ENCODE peak calls at places on chromosomes 12 and 14, in seven cellular contexts. One of them, this sample, is unnamed.

GRCh38 chr14:103512701-103513611 is 9.7 kb downstream of the CKB start:
- DNase-seq in HS-5: no peak
- DNase-seq in activated CD4-positive, alpha-beta T cell treated with anti-CD3 and anti-CD28 coated beads, Interleukin-2, amount 50 U/mL, for 4 hours: no peak
- DNase-seq in ELR: no peak
- DNase-seq in nucleus accumbens: peak
- DNase-seq in endodermal cell: peak
- DNase-seq in endothelial cell: no peak
- DNase-seq in this sample: no peak

GRCh38 chr14:46651526-46652144 is at the start of gene RPL10L:
- DNase-seq in nucleus accumbens: no peak
- DNase-seq in endodermal cell: peak
- DNase-seq in endothelial cell: no peak
- DNase-seq in HS-5: no peak
- DNase-seq in activated CD4-positive, alpha-beta T cell treated with anti-CD3 and anti-CD28 coated beads, Interleukin-2, amount 50 U/mL, for 4 hours: no peak
- DNase-seq in ELR: no peak
- DNase-seq in this sample: peak

GRCh38 chr14:94612174-94612573 is at the start of gene SERPINA3:
- DNase-seq in endodermal cell: no peak
- DNase-seq in nucleus accumbens: no peak
- DNase-seq in HS-5: no peak
- DNase-seq in endothelial cell: no peak
- DNase-seq in activated CD4-positive, alpha-beta T cell treated with anti-CD3 and anti-CD28 coated beads, Interleukin-2, amount 50 U/mL, for 4 hours: no peak
- DNase-seq in ELR: no peak
- DNase-seq in this sample: no peak

GRCh38 chr14:64421166-64421565 is 33.0 kb downstream of the MTHFD1 start:
- DNase-seq in endodermal cell: no peak
- DNase-seq in nucleus accumbens: peak
- DNase-seq in endothelial cell: no peak
- DNase-seq in ELR: peak
- DNase-seq in HS-5: no peak
- DNase-seq in activated CD4-positive, alpha-beta T cell treated with anti-CD3 and anti-CD28 coated beads, Interleukin-2, amount 50 U/mL, for 4 hours: no peak
- DNase-seq in this sample: no peak

GRCh38 chr14:100826371-100827139 is 637 bp downstream of the MEG3 start:
- DNase-seq in nucleus accumbens: no peak
- DNase-seq in ELR: peak
- DNase-seq in endothelial cell: no peak
- DNase-seq in HS-5: no peak
- DNase-seq in activated CD4-positive, alpha-beta T cell treated with anti-CD3 and anti-CD28 coated beads, Interleukin-2, amount 50 U/mL, for 4 hours: no peak
- DNase-seq in endodermal cell: no peak
- DNase-seq in this sample: no peak

GRCh38 chr14:91375748-91376452 is 41.7 kb downstream of the CCDC88C start:
- DNase-seq in ELR: no peak
- DNase-seq in endodermal cell: no peak
- DNase-seq in endothelial cell: no peak
- DNase-seq in nucleus accumbens: no peak
- DNase-seq in activated CD4-positive, alpha-beta T cell treated with anti-CD3 and anti-CD28 coated beads, Interleukin-2, amount 50 U/mL, for 4 hours: no peak
- DNase-seq in HS-5: no peak
- DNase-seq in this sample: no peak

GRCh38 chr12:94225506-94225905 is 77.1 kb downstream of the PLXNC1 start:
- DNase-seq in endothelial cell: no peak
- DNase-seq in endodermal cell: no peak
- DNase-seq in HS-5: no peak
- DNase-seq in nucleus accumbens: no peak
- DNase-seq in ELR: no peak
- DNase-seq in activated CD4-positive, alpha-beta T cell treated with anti-CD3 and anti-CD28 coated beads, Interleukin-2, amount 50 U/mL, for 4 hours: no peak
- DNase-seq in this sample: no peak

GRCh38 chr12:98606367-98606985 is 13.0 kb downstream of the SLC25A3 start:
- DNase-seq in endodermal cell: no peak
- DNase-seq in ELR: peak
- DNase-seq in HS-5: no peak
- DNase-seq in nucleus accumbens: no peak
- DNase-seq in activated CD4-positive, alpha-beta T cell treated with anti-CD3 and anti-CD28 coated beads, Interleukin-2, amount 50 U/mL, for 4 hours: no peak
- DNase-seq in endothelial cell: no peak
- DNase-seq in this sample: no peak

GRCh38 chr14:103846569-103847438 is 571 bp downstream of the PPP1R13B start:
- DNase-seq in endothelial cell: peak
- DNase-seq in ELR: peak
- DNase-seq in nucleus accumbens: no peak
- DNase-seq in endodermal cell: peak
- DNase-seq in activated CD4-positive, alpha-beta T cell treated with anti-CD3 and anti-CD28 coated beads, Interleukin-2, amount 50 U/mL, for 4 hours: no peak
- DNase-seq in HS-5: no peak
- DNase-seq in this sample: peak

GRCh38 chr12:75190846-75191245 is 18.8 kb downstream of the KCNC2 start:
- DNase-seq in ELR: peak
- DNase-seq in activated CD4-positive, alpha-beta T cell treated with anti-CD3 and anti-CD28 coated beads, Interleukin-2, amount 50 U/mL, for 4 hours: no peak
- DNase-seq in nucleus accumbens: no peak
- DNase-seq in HS-5: no peak
- DNase-seq in endodermal cell: no peak
- DNase-seq in endothelial cell: no peak
- DNase-seq in this sample: no peak

GRCh38 chr12:23813206-23813605 is 136.3 kb downstream of the SOX5 start:
- DNase-seq in HS-5: no peak
- DNase-seq in endothelial cell: no peak
- DNase-seq in ELR: no peak
- DNase-seq in nucleus accumbens: no peak
- DNase-seq in activated CD4-positive, alpha-beta T cell treated with anti-CD3 and anti-CD28 coated beads, Interleukin-2, amount 50 U/mL, for 4 hours: no peak
- DNase-seq in endodermal cell: no peak
- DNase-seq in this sample: no peak

GRCh38 chr12:77940011-77940423 is 109.3 kb downstream of the NAV3 start:
- DNase-seq in ELR: peak
- DNase-seq in nucleus accumbens: no peak
- DNase-seq in HS-5: peak
- DNase-seq in endothelial cell: no peak
- DNase-seq in activated CD4-positive, alpha-beta T cell treated with anti-CD3 and anti-CD28 coated beads, Interleukin-2, amount 50 U/mL, for 4 hours: no peak
- DNase-seq in endodermal cell: no peak
- DNase-seq in this sample: peak

GRCh38 chr14:32472512-32473472 is 143.7 kb downstream of the AKAP6 start:
- DNase-seq in HS-5: peak
- DNase-seq in nucleus accumbens: peak
- DNase-seq in activated CD4-positive, alpha-beta T cell treated with anti-CD3 and anti-CD28 coated beads, Interleukin-2, amount 50 U/mL, for 4 hours: no peak
- DNase-seq in ELR: peak
- DNase-seq in endodermal cell: peak
- DNase-seq in endothelial cell: no peak
- DNase-seq in this sample: no peak

GRCh38 chr14:71322660-71323250 is 415.5 kb downstream of the PCNX1 start:
- DNase-seq in ELR: peak
- DNase-seq in endothelial cell: no peak
- DNase-seq in HS-5: no peak
- DNase-seq in nucleus accumbens: no peak
- DNase-seq in activated CD4-positive, alpha-beta T cell treated with anti-CD3 and anti-CD28 coated beads, Interleukin-2, amount 50 U/mL, for 4 hours: no peak
- DNase-seq in endodermal cell: no peak
- DNase-seq in this sample: no peak